ENCODE peak calls at places on chromosomes 16 and 17, in ten cellular contexts. R, L, T, V, O, A, S, J, E and Y are unnamed samples.

GRCh38 chr17:40452074-40452787 is 9.0 kb downstream of the IGFBP4 start:
- DNase-seq in R (no peak), L (no peak), T (no peak), V (no peak), O (no peak), A (peak; percentile 63), S (no peak), J (no peak), E (no peak), Y (no peak)

GRCh38 chr16:86786338-86786737 is 208.0 kb downstream of the FOXL1 start:
- DNase-seq in R (no peak), L (no peak), T (no peak), V (peak; percentile 27), O (no peak), A (no peak), S (no peak), J (no peak), E (no peak), Y (no peak)

GRCh38 chr17:58513391-58513912 is 986 bp downstream of the MTMR4 start:
- DNase-seq in R (no peak), L (no peak), T (no peak), V (peak; percentile 59), O (no peak), A (no peak), S (no peak), J (no peak), E (no peak), Y (no peak)

GRCh38 chr17:42653179-42654124 is 5.6 kb upstream of the TUBG2 start:
- DNase-seq in R (peak; percentile 77), L (no peak), T (no peak), V (peak; percentile 92), O (peak; percentile 31), A (peak; percentile 75), S (no peak), J (no peak), E (peak; percentile 49), Y (peak; percentile 61)

GRCh38 chr17:74545456-74546230 is at the start of gene CD300C:
- DNase-seq in R (no peak), L (no peak), T (no peak), V (no peak), O (no peak), A (no peak), S (no peak), J (peak; percentile 54), E (no peak), Y (no peak)

GRCh38 chr17:17515921-17516295 is 19.7 kb upstream of the RASD1 start:
- DNase-seq in R (no peak), L (no peak), T (no peak), V (no peak), O (no peak), A (no peak), S (no peak), J (no peak), E (no peak), Y (no peak)

GRCh38 chr17:69327060-69327831 is at the start of gene ABCA5:
- DNase-seq in R (peak; percentile 89), L (peak; percentile 95), T (peak; percentile 93), V (peak; percentile 92), O (peak; percentile 93), A (peak; percentile 84), S (peak; percentile 69), J (peak; percentile 94), E (peak; percentile 89), Y (peak; percentile 68)

GRCh38 chr17:61492759-61493526 is 40.7 kb downstream of the TBX4 start:
- DNase-seq in R (no peak), L (no peak), T (no peak), V (no peak), O (no peak), A (no peak), S (no peak), J (no peak), E (no peak), Y (no peak)

GRCh38 chr16:66044616-66045015 is 321.9 kb upstream of the CDH5 start:
- DNase-seq in R (no peak), L (no peak), T (no peak), V (no peak), O (no peak), A (no peak), S (no peak), J (no peak), E (no peak), Y (no peak)

GRCh38 chr17:81173761-81174160 is 7.7 kb upstream of the AATK start:
- DNase-seq in R (no peak), L (no peak), T (no peak), V (no peak), O (no peak), A (no peak), S (no peak), J (no peak), E (no peak), Y (no peak)

GRCh38 chr17:64323774-64324173 is 60.7 kb upstream of the TEX2 start:
- DNase-seq in R (no peak), L (no peak), T (no peak), V (no peak), O (no peak), A (no peak), S (no peak), J (no peak), E (no peak), Y (no peak)

GRCh38 chr16:25912321-25912720 is 220.6 kb downstream of the HS3ST4 start:
- DNase-seq in R (no peak), L (no peak), T (no peak), V (no peak), O (no peak), A (no peak), S (no peak), J (no peak), E (no peak), Y (no peak)

GRCh38 chr16:695355-696089 is 5.3 kb upstream of the WDR24 start:
- DNase-seq in R (peak; percentile 89), L (no peak), T (no peak), V (no peak), O (peak; percentile 91), A (no peak), S (no peak), J (no peak), E (peak; percentile 88), Y (no peak)

GRCh38 chr16:5928476-5929055 is 831.0 kb upstream of the EEF2KMT start:
- DNase-seq in R (no peak), L (no peak), T (no peak), V (no peak), O (no peak), A (no peak), S (no peak), J (no peak), E (no peak), Y (no peak)

GRCh38 chr17:5527647-5528250 is 41.4 kb downstream of the MIS12 start:
- DNase-seq in R (no peak), L (no peak), T (no peak), V (peak; percentile 46), O (no peak), A (no peak), S (no peak), J (no peak), E (no peak), Y (no peak)

GRCh38 chr17:65754081-65754480 is 192.6 kb upstream of the AXIN2 start:
- DNase-seq in R (no peak), L (no peak), T (no peak), V (no peak), O (no peak), A (no peak), S (no peak), J (no peak), E (no peak), Y (no peak)

GRCh38 chr17:35898283-35899070 is 18.3 kb upstream of the CCL5 start:
- DNase-seq in R (no peak), L (no peak), T (no peak), V (no peak), O (peak; percentile 40), A (no peak), S (no peak), J (peak; percentile 35), E (no peak), Y (no peak)

GRCh38 chr17:3213587-3213986 is 6.1 kb downstream of the OR1A1 start:
- DNase-seq in R (no peak), L (no peak), T (no peak), V (no peak), O (no peak), A (no peak), S (no peak), J (no peak), E (no peak), Y (no peak)
- H3K9me3 ChIP-seq in R (peaks cover 3% of the 10 kb centered on the region), L (peaks cover 12% of the 10 kb centered on the region), T (no peaks in the 10 kb centered on the region), V (no peaks in the 10 kb centered on the region), O (no peaks in the 10 kb centered on the region), A (no peaks in the 10 kb centered on the region), S (no peaks in the 10 kb centered on the region), J (no peaks in the 10 kb centered on the region), E (no peaks in the 10 kb centered on the region), Y (no peaks in the 10 kb centered on the region)

GRCh38 chr17:75668489-75668888 is 1.4 kb downstream of the SAP30BP start:
- DNase-seq in R (no peak), L (no peak), T (no peak), V (no peak), O (no peak), A (no peak), S (no peak), J (no peak), E (no peak), Y (no peak)
- H3K4me3 ChIP-seq in R (peak overlapping the region; percentile 88), L (no peak overlapping the region), T (peak overlapping the region; percentile 72), V (no peak overlapping the region), O (peak overlapping the region; percentile 98), A (no peak overlapping the region), S (peak overlapping the region; percentile 79), J (no peak overlapping the region), E (peak overlapping the region; percentile 85), Y (no peak overlapping the region)

GRCh38 chr16:88321635-88322499 is 60.9 kb upstream of the ZNF469 start:
- DNase-seq in R (no peak), L (no peak), T (no peak), V (no peak), O (no peak), A (no peak), S (no peak), J (no peak), E (no peak), Y (no peak)

GRCh38 chr16:88323546-88324330 is 59.0 kb upstream of the ZNF469 start:
- DNase-seq in R (no peak), L (no peak), T (no peak), V (no peak), O (no peak), A (no peak), S (no peak), J (no peak), E (no peak), Y (no peak)

GRCh38 chr16:88320947-88321634 is 61.7 kb upstream of the ZNF469 start:
- DNase-seq in R (no peak), L (no peak), T (peak; percentile 35), V (no peak), O (no peak), A (no peak), S (no peak), J (no peak), E (peak; percentile 76), Y (no peak)

GRCh38 chr16:88322500-88322970 is 60.2 kb upstream of the ZNF469 start:
- DNase-seq in R (no peak), L (no peak), T (no peak), V (no peak), O (no peak), A (no peak), S (no peak), J (no peak), E (no peak), Y (no peak)

GRCh38 chr16:88323041-88323440 is 59.7 kb upstream of the ZNF469 start:
- DNase-seq in R (no peak), L (no peak), T (no peak), V (no peak), O (no peak), A (no peak), S (no peak), J (no peak), E (no peak), Y (no peak)
- TF ChIP-seq EP300 in R (no peak), L (no peak), T (no peak), V (no peak), O (no peak), A (no peak), S (no peak), J (no peak), E (no peak), Y (no peak)

GRCh38 chr17:33941744-33942143 is 313.3 kb upstream of the CCL2 start:
- DNase-seq in R (no peak), L (no peak), T (no peak), V (no peak), O (no peak), A (no peak), S (no peak), J (no peak), E (no peak), Y (no peak)
- H3K9me3 ChIP-seq in R (no peaks in the 10 kb centered on the region), L (no peaks in the 10 kb centered on the region), T (no peaks in the 10 kb centered on the region), V (no peaks in the 10 kb centered on the region), O (no peaks in the 10 kb centered on the region), A (no peaks in the 10 kb centered on the region), S (no peaks in the 10 kb centered on the region), J (no peaks in the 10 kb centered on the region), E (no peaks in the 10 kb centered on the region), Y (no peaks in the 10 kb centered on the region)